ENCODE peak calls at places on chromosome 1, in ten cellular contexts. H is NCI-H774; O is RKO; N is Panc1; F is activated naive CD4-positive, alpha-beta T cell; C is T-cell; A is non-pigmented ciliary epithelial cell; Q is stromal cell of bone marrow; K is activated CD4-positive, alpha-beta T cell treated with anti-CD3 and anti-CD28 coated beads, Interleukin-2, amount 50 U/mL, for 4 hours; U is lower lobe of right lung. X is an unnamed sample.
A peak's percentile ranks its signal among the peaks of the same experiment; 100 is the strongest.

GRCh38 chr1:186930248-186930647 is 101.5 kb downstream of the PLA2G4A start:
- DNase-seq in C (no peak), K (no peak), H (no peak), O (no peak), F (no peak), Q (no peak), U (no peak), N (no peak), A (no peak), X (no peak)

GRCh38 chr1:82931051-82931450 is 1067.9 kb downstream of the TTLL7 start:
- DNase-seq in C (no peak), U (no peak), H (no peak), Q (no peak), K (no peak), O (no peak), N (no peak), A (no peak), F (no peak), X (no peak)

GRCh38 chr1:94648225-94649007 is 106.9 kb upstream of the F3 start:
- DNase-seq in F (no peak), A (peak; percentile 99), Q (peak; percentile 41), O (no peak), N (no peak), C (no peak), U (peak; percentile 54), H (no peak), K (no peak), X (no peak)

GRCh38 chr1:154878371-154879355 is 8.6 kb upstream of the KCNN3 start:
- DNase-seq in C (peak; percentile 61), F (peak; percentile 40), Q (peak; percentile 23), H (peak; percentile 69), A (no peak), O (peak; percentile 71), N (peak; percentile 42), U (peak; percentile 85), K (peak; percentile 72), X (peak; percentile 34)

GRCh38 chr1:93820554-93821411 is 58.2 kb downstream of the DNTTIP2 start:
- DNase-seq in A (no peak), C (no peak), O (no peak), K (no peak), Q (no peak), N (no peak), H (no peak), F (no peak), U (no peak), X (no peak)

GRCh38 chr1:221678014-221678413 is 63.9 kb downstream of the DUSP10 start:
- DNase-seq in K (no peak), Q (no peak), U (no peak), F (no peak), O (no peak), H (no peak), A (no peak), C (no peak), N (no peak), X (no peak)

GRCh38 chr1:173023343-173023742 is 27.4 kb downstream of the TNFSF18 start:
- DNase-seq in U (no peak), K (no peak), H (no peak), F (no peak), N (no peak), C (no peak), A (no peak), Q (no peak), O (no peak), X (no peak)

GRCh38 chr1:185996211-185996610 is 262.0 kb downstream of the HMCN1 start:
- DNase-seq in U (no peak), K (no peak), A (peak; percentile 65), C (no peak), F (no peak), Q (peak; percentile 91), H (no peak), N (no peak), O (peak; percentile 53), X (no peak)

GRCh38 chr1:87335175-87335992 is 6.7 kb downstream of the LMO4 start:
- DNase-seq in K (peak; percentile 43), Q (no peak), A (no peak), H (peak; percentile 58), F (peak; percentile 14), C (peak; percentile 43), N (no peak), U (peak; percentile 85), O (peak; percentile 34), X (peak; percentile 47)

GRCh38 chr1:27878038-27878437 is 5.7 kb downstream of the THEMIS2 start:
- DNase-seq in O (no peak), H (no peak), C (no peak), A (no peak), F (no peak), Q (no peak), K (no peak), N (no peak), U (no peak), X (no peak)

GRCh38 chr1:230413061-230413460 is 13.1 kb downstream of the PGBD5 start:
- DNase-seq in C (no peak), F (no peak), K (no peak), N (no peak), H (no peak), U (no peak), O (no peak), Q (no peak), A (no peak), X (no peak)

GRCh38 chr1:1567831-1568380 is 6.8 kb downstream of the SSU72 start:
- DNase-seq in K (no peak), C (no peak), H (no peak), O (no peak), Q (no peak), F (no peak), A (no peak), U (no peak), N (no peak), X (no peak)

GRCh38 chr1:153678519-153679336 is at the start of gene NPR1:
- DNase-seq in K (no peak), Q (no peak), H (no peak), U (peak; percentile 67), N (no peak), C (no peak), O (no peak), F (no peak), A (no peak), X (no peak)

GRCh38 chr1:155940531-155940992 is 876 bp upstream of the RXFP4 start:
- DNase-seq in O (no peak), K (no peak), U (no peak), F (no peak), H (no peak), A (no peak), Q (no peak), N (peak; percentile 36), C (no peak), X (no peak)

GRCh38 chr1:232164078-232164963 is 465.6 kb downstream of the SIPA1L2 start:
- DNase-seq in F (no peak), H (no peak), C (no peak), O (no peak), N (peak; percentile 56), U (no peak), Q (no peak), A (no peak), K (no peak), X (no peak)

GRCh38 chr1:41806472-41807155 is 112.1 kb downstream of the HIVEP3 start:
- DNase-seq in O (no peak), N (no peak), F (no peak), H (no peak), K (peak; percentile 73), U (no peak), A (no peak), Q (no peak), C (no peak), X (peak; percentile 18)

GRCh38 chr1:7684861-7685635 is 86.0 kb upstream of the VAMP3 start:
- DNase-seq in C (no peak), A (no peak), Q (no peak), K (no peak), O (no peak), F (no peak), H (no peak), U (peak; percentile 26), N (no peak), X (no peak)

GRCh38 chr1:170634819-170635410 is 29.0 kb upstream of the PRRX1 start:
- DNase-seq in K (no peak), Q (no peak), C (no peak), O (no peak), U (no peak), F (no peak), A (no peak), H (no peak), N (no peak), X (no peak)

GRCh38 chr1:39652105-39652504 is 12.7 kb upstream of the HEYL start:
- DNase-seq in Q (peak; percentile 56), A (no peak), O (no peak), C (no peak), H (no peak), K (no peak), U (no peak), F (no peak), N (no peak), X (no peak)

GRCh38 chr1:29696656-29697390 is 460.5 kb downstream of the PTPRU start:
- DNase-seq in F (no peak), A (no peak), H (no peak), K (no peak), O (no peak), N (no peak), Q (no peak), C (no peak), U (no peak), X (no peak)

GRCh38 chr1:205976036-205976435 is 27.2 kb downstream of the RAB7B start:
- DNase-seq in F (no peak), O (no peak), C (no peak), K (no peak), Q (no peak), N (no peak), A (no peak), U (no peak), H (no peak), X (no peak)

GRCh38 chr1:225990705-225991464 is 8.3 kb downstream of the SDE2 start:
- DNase-seq in U (no peak), O (no peak), F (no peak), A (no peak), K (no peak), C (no peak), N (no peak), Q (no peak), H (no peak), X (no peak)

GRCh38 chr1:43448955-43449707 is 4.6 kb downstream of the HYI start:
- DNase-seq in F (no peak), Q (no peak), A (no peak), C (no peak), O (no peak), N (no peak), H (no peak), K (no peak), U (no peak), X (no peak)

GRCh38 chr1:8421721-8422120 is 103.8 kb downstream of the SLC45A1 start:
- DNase-seq in U (no peak), H (no peak), C (no peak), O (no peak), A (no peak), N (no peak), Q (peak; percentile 18), F (no peak), K (no peak), X (no peak)

GRCh38 chr1:165631403-165632151 is 543 bp downstream of the MGST3 start:
- DNase-seq in C (peak; percentile 6), F (no peak), Q (peak; percentile 81), A (peak; percentile 65), H (no peak), O (peak; percentile 90), N (no peak), K (peak; percentile 38), U (peak; percentile 66), X (no peak)

GRCh38 chr1:172125250-172125649 is 284.0 kb downstream of the DNM3 start:
- DNase-seq in Q (no peak), K (no peak), A (no peak), U (no peak), N (no peak), C (no peak), F (no peak), H (no peak), O (no peak), X (no peak)

GRCh38 chr1:47280142-47280541 is 33.8 kb downstream of the STIL start:
- DNase-seq in K (no peak), N (no peak), O (no peak), F (no peak), Q (no peak), A (no peak), U (no peak), H (no peak), C (no peak), X (no peak)

GRCh38 chr1:87278791-87279190 is 49.9 kb upstream of the LMO4 start:
- DNase-seq in Q (peak; percentile 11), A (no peak), H (no peak), U (no peak), C (no peak), K (no peak), O (no peak), F (no peak), N (no peak), X (no peak)